ENCODE peak calls at places on chromosomes 7 and 10, in nine cellular contexts. One of them, this sample, is unnamed.

GRCh38 chr7:16711730-16712129 is 41.8 kb upstream of the TSPAN13 start:
- DNase-seq in fibroblast of lung: peak; percentile 85
- DNase-seq in GM06990: no peak
- DNase-seq in psoas muscle: no peak
- DNase-seq in endodermal cell: no peak
- DNase-seq in AG04450: no peak
- DNase-seq in cardiac fibroblast: peak; percentile 64
- DNase-seq in spleen: no peak
- DNase-seq in cardiac muscle cell: no peak
- DNase-seq in this sample: no peak

GRCh38 chr7:150901160-150902035 is 49.1 kb downstream of the AOC1 start:
- DNase-seq in fibroblast of lung: no peak
- DNase-seq in GM06990: no peak
- DNase-seq in psoas muscle: no peak
- DNase-seq in endodermal cell: no peak
- DNase-seq in AG04450: no peak
- DNase-seq in cardiac fibroblast: no peak
- DNase-seq in spleen: no peak
- DNase-seq in cardiac muscle cell: no peak
- DNase-seq in this sample: no peak

GRCh38 chr10:96130326-96130758 is 245 bp downstream of the ZNF518A start:
- DNase-seq in fibroblast of lung: peak; percentile 85
- DNase-seq in GM06990: peak; percentile 93
- DNase-seq in psoas muscle: peak; percentile 73
- DNase-seq in endodermal cell: peak; percentile 93
- DNase-seq in AG04450: peak; percentile 59
- DNase-seq in cardiac fibroblast: no peak
- DNase-seq in spleen: peak; percentile 93
- DNase-seq in cardiac muscle cell: peak; percentile 89
- DNase-seq in this sample: no peak

GRCh38 chr10:24209421-24209770 is 458 bp downstream of the KIAA1217 start:
- DNase-seq in fibroblast of lung: peak; percentile 66
- DNase-seq in GM06990: peak; percentile 39
- DNase-seq in psoas muscle: peak; percentile 30
- DNase-seq in endodermal cell: peak; percentile 51
- DNase-seq in AG04450: no peak
- DNase-seq in cardiac fibroblast: peak; percentile 69
- DNase-seq in spleen: no peak
- DNase-seq in cardiac muscle cell: peak; percentile 15
- DNase-seq in this sample: peak; percentile 10

GRCh38 chr10:100881552-100882250 is 31.1 kb upstream of the SLF2 start:
- DNase-seq in fibroblast of lung: no peak
- DNase-seq in GM06990: no peak
- DNase-seq in psoas muscle: no peak
- DNase-seq in endodermal cell: peak; percentile 23
- DNase-seq in AG04450: no peak
- DNase-seq in cardiac fibroblast: no peak
- DNase-seq in spleen: no peak
- DNase-seq in cardiac muscle cell: no peak
- DNase-seq in this sample: no peak

GRCh38 chr10:130141878-130142277 is 5.7 kb downstream of the GLRX3 start:
- DNase-seq in fibroblast of lung: no peak
- DNase-seq in GM06990: no peak
- DNase-seq in psoas muscle: no peak
- DNase-seq in endodermal cell: no peak
- DNase-seq in AG04450: no peak
- DNase-seq in cardiac fibroblast: no peak
- DNase-seq in spleen: no peak
- DNase-seq in cardiac muscle cell: no peak
- DNase-seq in this sample: no peak

GRCh38 chr7:115962340-115962739 is 68.2 kb downstream of the TFEC start:
- DNase-seq in fibroblast of lung: no peak
- DNase-seq in GM06990: no peak
- DNase-seq in psoas muscle: no peak
- DNase-seq in endodermal cell: no peak
- DNase-seq in AG04450: no peak
- DNase-seq in cardiac fibroblast: no peak
- DNase-seq in spleen: no peak
- DNase-seq in cardiac muscle cell: no peak
- DNase-seq in this sample: no peak

GRCh38 chr7:94509264-94509878 is at the start of gene CASD1:
- DNase-seq in fibroblast of lung: peak; percentile 10
- DNase-seq in GM06990: peak; percentile 75
- DNase-seq in psoas muscle: peak; percentile 19
- DNase-seq in endodermal cell: peak; percentile 85
- DNase-seq in AG04450: no peak
- DNase-seq in cardiac fibroblast: peak; percentile 16
- DNase-seq in spleen: no peak
- DNase-seq in cardiac muscle cell: peak; percentile 15
- DNase-seq in this sample: no peak

GRCh38 chr10:128722947-128723346 is 596.7 kb upstream of the MKI67 start:
- DNase-seq in fibroblast of lung: no peak
- DNase-seq in GM06990: no peak
- DNase-seq in psoas muscle: no peak
- DNase-seq in endodermal cell: no peak
- DNase-seq in AG04450: no peak
- DNase-seq in cardiac fibroblast: no peak
- DNase-seq in spleen: no peak
- DNase-seq in cardiac muscle cell: no peak
- DNase-seq in this sample: no peak

GRCh38 chr10:43253461-43254198 is 13.2 kb downstream of the RASGEF1A start:
- DNase-seq in fibroblast of lung: no peak
- DNase-seq in GM06990: no peak
- DNase-seq in psoas muscle: no peak
- DNase-seq in endodermal cell: peak; percentile 46
- DNase-seq in AG04450: no peak
- DNase-seq in cardiac fibroblast: no peak
- DNase-seq in spleen: peak; percentile 68
- DNase-seq in cardiac muscle cell: no peak
- DNase-seq in this sample: no peak

GRCh38 chr7:17086403-17086802 is 204.6 kb upstream of the AGR3 start:
- DNase-seq in fibroblast of lung: no peak
- DNase-seq in GM06990: no peak
- DNase-seq in psoas muscle: no peak
- DNase-seq in endodermal cell: no peak
- DNase-seq in AG04450: no peak
- DNase-seq in cardiac fibroblast: no peak
- DNase-seq in spleen: no peak
- DNase-seq in cardiac muscle cell: no peak
- DNase-seq in this sample: no peak

GRCh38 chr10:34825433-34825832 is 10.3 kb upstream of the PARD3 start:
- DNase-seq in fibroblast of lung: no peak
- DNase-seq in GM06990: no peak
- DNase-seq in psoas muscle: no peak
- DNase-seq in endodermal cell: no peak
- DNase-seq in AG04450: no peak
- DNase-seq in cardiac fibroblast: no peak
- DNase-seq in spleen: no peak
- DNase-seq in cardiac muscle cell: no peak
- DNase-seq in this sample: no peak

GRCh38 chr10:34827087-34827766 is 12.1 kb upstream of the PARD3 start:
- DNase-seq in fibroblast of lung: no peak
- DNase-seq in GM06990: no peak
- DNase-seq in psoas muscle: no peak
- DNase-seq in endodermal cell: no peak
- DNase-seq in AG04450: no peak
- DNase-seq in cardiac fibroblast: no peak
- DNase-seq in spleen: no peak
- DNase-seq in cardiac muscle cell: no peak
- DNase-seq in this sample: no peak

GRCh38 chr10:34826221-34826620 is 11.1 kb upstream of the PARD3 start:
- DNase-seq in fibroblast of lung: no peak
- DNase-seq in GM06990: no peak
- DNase-seq in psoas muscle: no peak
- DNase-seq in endodermal cell: peak; percentile 69
- DNase-seq in AG04450: no peak
- DNase-seq in cardiac fibroblast: no peak
- DNase-seq in spleen: no peak
- DNase-seq in cardiac muscle cell: no peak
- DNase-seq in this sample: no peak

GRCh38 chr10:34821587-34822585 is 6.8 kb upstream of the PARD3 start:
- DNase-seq in fibroblast of lung: peak; percentile 44
- DNase-seq in GM06990: no peak
- DNase-seq in psoas muscle: no peak
- DNase-seq in endodermal cell: no peak
- DNase-seq in AG04450: no peak
- DNase-seq in cardiac fibroblast: no peak
- DNase-seq in spleen: no peak
- DNase-seq in cardiac muscle cell: no peak
- DNase-seq in this sample: no peak

GRCh38 chr10:34824870-34825269 is 9.8 kb upstream of the PARD3 start:
- DNase-seq in fibroblast of lung: no peak
- DNase-seq in GM06990: no peak
- DNase-seq in psoas muscle: no peak
- DNase-seq in endodermal cell: peak; percentile 64
- DNase-seq in AG04450: no peak
- DNase-seq in cardiac fibroblast: no peak
- DNase-seq in spleen: no peak
- DNase-seq in cardiac muscle cell: no peak
- DNase-seq in this sample: no peak
- TF ChIP-seq CTCF in fibroblast of lung: peak; percentile 30
- TF ChIP-seq CTCF in GM06990: peak; percentile 5
- TF ChIP-seq CTCF in psoas muscle: peak; percentile 8
- TF ChIP-seq CTCF in endodermal cell: peak; percentile 53
- TF ChIP-seq CTCF in AG04450: peak; percentile 19
- TF ChIP-seq CTCF in cardiac fibroblast: peak; percentile 27
- TF ChIP-seq CTCF in spleen: no peak
- TF ChIP-seq CTCF in cardiac muscle cell: peak; percentile 13
- TF ChIP-seq CTCF in this sample: peak; percentile 40

DNA sequence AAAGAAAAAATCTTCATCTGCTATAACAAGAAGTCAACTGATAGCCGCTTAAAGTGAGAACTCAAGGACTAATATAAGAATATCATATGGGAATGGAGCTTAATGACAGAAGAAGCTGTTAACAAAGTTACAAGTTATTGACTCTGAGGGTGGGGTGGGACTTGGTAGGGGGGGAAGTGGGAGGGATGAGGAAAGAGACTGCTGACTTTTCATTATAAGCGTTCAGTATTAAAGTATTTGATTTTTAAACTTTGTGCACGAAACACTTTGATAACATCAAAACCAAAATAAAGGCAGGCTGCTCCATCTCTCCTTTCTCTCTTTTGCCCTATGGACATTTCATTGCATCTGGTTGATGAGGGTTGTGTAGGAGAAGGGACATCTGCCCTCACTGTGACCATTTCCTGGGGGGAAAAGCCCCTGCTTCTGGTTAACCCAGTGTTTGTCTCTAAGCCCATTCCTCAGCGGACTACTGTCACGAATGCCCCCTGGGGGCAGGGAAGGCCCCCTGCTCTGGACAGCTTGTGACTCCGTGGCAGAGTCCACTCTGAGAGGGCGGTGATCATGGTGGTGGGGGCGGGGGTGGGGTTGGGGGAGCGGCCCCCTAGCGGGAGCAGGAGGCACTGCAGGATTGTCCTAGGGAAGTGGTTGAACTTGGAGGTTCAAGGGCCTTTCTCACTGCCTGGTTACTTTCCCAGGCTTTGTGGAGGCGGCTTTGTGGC is 17.4 kb downstream of the SLC13A4 start:
- DNase-seq in fibroblast of lung: no peak
- DNase-seq in GM06990: no peak
- DNase-seq in psoas muscle: no peak
- DNase-seq in endodermal cell: peak; percentile 76
- DNase-seq in AG04450: no peak
- DNase-seq in cardiac fibroblast: peak; percentile 26
- DNase-seq in spleen: no peak
- DNase-seq in cardiac muscle cell: no peak
- DNase-seq in this sample: no peak
- H3K4me3 ChIP-seq in fibroblast of lung: no peak overlapping the region
- H3K4me3 ChIP-seq in GM06990: no peak overlapping the region
- H3K4me3 ChIP-seq in psoas muscle: no peak overlapping the region
- H3K4me3 ChIP-seq in endodermal cell: no peak overlapping the region
- H3K4me3 ChIP-seq in AG04450: no peak overlapping the region
- H3K4me3 ChIP-seq in cardiac fibroblast: no peak overlapping the region
- H3K4me3 ChIP-seq in spleen: no peak overlapping the region
- H3K4me3 ChIP-seq in cardiac muscle cell: no peak overlapping the region
- H3K4me3 ChIP-seq in this sample: no peak overlapping the region

DNA sequence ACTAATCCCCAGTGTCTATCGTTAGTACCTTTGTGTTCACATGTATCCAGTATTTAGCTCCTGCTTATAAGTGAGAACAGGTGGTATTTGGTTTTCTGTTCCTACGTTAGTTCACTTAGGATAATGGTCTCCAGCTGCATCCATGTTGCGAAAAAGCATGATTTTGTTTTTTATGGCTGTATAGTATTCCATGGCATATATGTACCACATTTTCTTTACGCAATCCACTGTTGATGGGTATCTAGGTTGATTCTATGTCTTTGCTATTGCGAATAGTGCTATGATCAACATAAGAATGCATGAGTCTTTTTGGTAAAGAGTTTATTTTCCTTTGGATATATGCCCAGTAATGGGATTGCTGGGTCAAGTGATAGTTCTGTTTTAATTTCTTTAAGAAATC is 59.1 kb downstream of the CH25H start:
- DNase-seq in fibroblast of lung: no peak
- DNase-seq in GM06990: no peak
- DNase-seq in psoas muscle: no peak
- DNase-seq in endodermal cell: no peak
- DNase-seq in AG04450: no peak
- DNase-seq in cardiac fibroblast: no peak
- DNase-seq in spleen: no peak
- DNase-seq in cardiac muscle cell: no peak
- DNase-seq in this sample: no peak
- TF ChIP-seq CTCF in fibroblast of lung: no peak
- TF ChIP-seq CTCF in GM06990: no peak
- TF ChIP-seq CTCF in psoas muscle: no peak
- TF ChIP-seq CTCF in endodermal cell: no peak
- TF ChIP-seq CTCF in AG04450: no peak
- TF ChIP-seq CTCF in cardiac fibroblast: no peak
- TF ChIP-seq CTCF in spleen: no peak
- TF ChIP-seq CTCF in cardiac muscle cell: no peak
- TF ChIP-seq CTCF in this sample: no peak

DNA sequence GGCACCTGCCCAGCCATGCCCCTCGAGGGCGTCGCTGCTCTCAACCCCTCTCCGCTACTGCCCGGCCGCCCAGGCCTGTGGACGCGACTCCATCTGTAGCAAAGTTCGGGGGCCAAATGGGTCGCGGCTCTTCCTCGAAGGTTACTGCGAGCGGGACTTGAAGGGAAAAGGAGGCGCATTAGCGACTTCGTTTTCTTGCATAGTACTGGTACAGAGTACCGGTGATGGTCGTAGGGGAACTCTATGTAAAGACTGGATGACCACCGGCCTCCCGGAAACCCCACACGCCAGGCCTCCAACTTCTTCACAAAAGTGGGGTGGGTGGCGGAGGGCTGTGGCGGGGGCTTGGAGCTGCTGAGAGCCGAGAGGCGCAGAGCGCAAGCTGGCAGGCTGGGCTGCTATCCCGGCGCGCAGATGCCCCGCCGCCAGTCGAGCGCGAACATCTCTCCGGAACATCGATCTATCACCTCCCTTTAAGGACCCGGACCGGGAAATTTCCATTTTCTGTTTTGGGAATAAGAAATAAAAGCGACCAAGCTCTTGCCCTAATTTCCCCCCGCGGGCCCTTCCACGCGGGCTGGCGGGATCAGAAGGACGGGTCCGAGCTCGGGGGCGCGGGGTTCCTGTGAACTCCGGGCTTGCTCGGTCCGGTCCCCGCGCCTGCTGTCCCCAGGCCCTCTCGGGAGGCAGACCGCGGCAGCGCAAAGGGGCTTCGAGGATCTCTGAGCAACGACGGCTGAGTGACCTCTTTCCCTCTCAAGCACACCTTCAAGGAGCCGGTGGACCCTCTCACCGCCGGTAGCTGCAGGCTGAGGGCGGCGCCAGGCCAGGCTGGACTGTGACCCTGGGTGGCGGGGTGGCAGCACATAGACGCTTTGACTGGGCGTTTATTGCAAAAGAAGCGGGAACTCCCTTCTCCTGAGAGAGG is 12.2 kb upstream of the FEZF1 start:
- DNase-seq in fibroblast of lung: no peak
- DNase-seq in GM06990: no peak
- DNase-seq in psoas muscle: no peak
- DNase-seq in endodermal cell: peak; percentile 82
- DNase-seq in AG04450: no peak
- DNase-seq in cardiac fibroblast: peak; percentile 22
- DNase-seq in spleen: no peak
- DNase-seq in cardiac muscle cell: no peak
- DNase-seq in this sample: no peak
- H3K4me3 ChIP-seq in fibroblast of lung: no peak overlapping the region
- H3K4me3 ChIP-seq in GM06990: no peak overlapping the region
- H3K4me3 ChIP-seq in psoas muscle: peak overlapping the region; percentile 19
- H3K4me3 ChIP-seq in endodermal cell: peak overlapping the region; percentile 64
- H3K4me3 ChIP-seq in AG04450: no peak overlapping the region
- H3K4me3 ChIP-seq in cardiac fibroblast: no peak overlapping the region
- H3K4me3 ChIP-seq in spleen: no peak overlapping the region
- H3K4me3 ChIP-seq in cardiac muscle cell: peak overlapping the region; percentile 12
- H3K4me3 ChIP-seq in this sample: no peak overlapping the region

This sample was measured in fibroblast of villous mesenchyme.